ENCODE peak calls at places on chromosomes 11 and 22, in five cellular contexts. S, C, G, O and P are unnamed samples.

GRCh38 chr11:121716060-121716459 is 263.3 kb upstream of the SORL1-AS1 start:
- DNase-seq in S (peak), C (no peak), G (no peak), O (no peak), P (no peak)

GRCh38 chr11:118168751-118169150 is 7.7 kb downstream of the SCN2B start:
- DNase-seq in S (no peak), C (no peak), G (no peak), O (no peak), P (no peak)

GRCh38 chr11:12411806-12412727 is 34.7 kb downstream of the PARVA start:
- DNase-seq in S (peak), C (peak), G (peak), O (peak), P (peak)

GRCh38 chr22:39610246-39610645 is 39.7 kb downstream of the CACNA1I start:
- DNase-seq in S (no peak), C (no peak), G (no peak), O (no peak), P (no peak)

GRCh38 chr22:25404923-25405853 is 159.3 kb upstream of the GRK3 start:
- DNase-seq in S (peak), C (no peak), G (no peak), O (no peak), P (peak)

GRCh38 chr11:68354181-68354872 is 41.9 kb downstream of the LRP5 start:
- DNase-seq in S (peak), C (no peak), G (no peak), O (no peak), P (peak)

GRCh38 chr11:19756675-19757475 is 44.2 kb downstream of the NAV2 start:
- DNase-seq in S (no peak), C (no peak), G (no peak), O (no peak), P (no peak)

GRCh38 chr11:33687733-33688479 is 12.7 kb downstream of the C11orf91 start:
- DNase-seq in S (peak), C (peak), G (no peak), O (peak), P (peak)

GRCh38 chr11:12675951-12676711 is 1.9 kb downstream of the TEAD1 start:
- DNase-seq in S (peak), C (no peak), G (no peak), O (no peak), P (peak)

GRCh38 chr11:131356201-131356600 is 14.2 kb upstream of the NTM start:
- DNase-seq in S (no peak), C (no peak), G (no peak), O (no peak), P (no peak)

GRCh38 chr11:120830092-120830491 is 193.8 kb upstream of the TBCEL start:
- DNase-seq in S (no peak), C (no peak), G (no peak), O (no peak), P (no peak)

GRCh38 chr11:17838102-17838501 is 103.5 kb downstream of the KCNC1 start:
- DNase-seq in S (no peak), C (no peak), G (no peak), O (no peak), P (no peak)

GRCh38 chr11:75673977-75674582 is 5.2 kb upstream of the MAP6 start:
- DNase-seq in S (peak), C (no peak), G (no peak), O (no peak), P (peak)

GRCh38 chr22:37234736-37235711 is 9.0 kb downstream of the RAC2 start:
- DNase-seq in S (no peak), C (no peak), G (no peak), O (no peak), P (no peak)

GRCh38 chr11:57604289-57605010 is 7.0 kb downstream of the SERPING1 start:
- DNase-seq in S (no peak), C (no peak), G (no peak), O (no peak), P (no peak)
- H2BK5ac ChIP-seq in S (no peak), C (no peak), G (no peak), O (no peak), P (no peak)

DNA sequence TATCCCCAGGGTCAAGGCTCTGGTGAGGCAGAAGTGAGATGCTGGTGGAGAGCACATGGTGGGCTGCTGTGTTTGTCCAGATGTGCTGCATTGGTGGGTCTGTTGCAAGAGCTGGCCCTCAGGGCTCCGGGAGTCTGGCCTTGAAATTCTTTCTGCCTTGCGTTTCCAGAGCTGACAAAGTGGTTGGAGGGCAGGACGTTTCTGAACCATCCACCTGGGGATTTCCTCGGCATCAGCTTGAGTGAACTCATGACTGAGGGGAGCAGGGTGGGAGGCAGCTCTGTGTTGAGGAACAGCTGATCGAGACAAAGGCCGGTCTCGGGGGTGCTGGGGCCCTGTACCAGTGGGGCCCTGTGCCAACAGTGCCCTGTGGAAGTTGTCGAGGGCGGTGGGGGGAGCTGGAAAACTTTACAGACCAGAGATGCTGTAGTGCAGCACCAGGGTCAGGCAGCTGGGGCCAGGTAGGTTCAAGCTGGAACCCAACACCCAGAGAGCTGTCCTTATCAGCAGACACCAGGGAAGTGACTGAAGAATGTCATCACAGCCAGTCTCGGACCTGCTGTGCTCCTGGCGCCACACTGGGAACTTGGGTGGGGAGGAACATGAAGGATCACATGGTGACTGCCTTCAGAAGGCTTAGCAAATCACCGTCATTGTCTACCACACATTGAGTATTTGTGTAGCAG is 4.9 kb downstream of the TSKU start:
- DNase-seq in S (peak), C (no peak), G (no peak), O (no peak), P (peak)
- H3K14ac ChIP-seq in S (peak), C (no peak), G (no peak), O (peak), P (no peak)

GRCh38 chr22:43275545-43275981 is 67.6 kb downstream of the SCUBE1 start:
- DNase-seq in S (peak), C (no peak), G (peak), O (peak), P (peak)
- H3K4me2 ChIP-seq in S (no peak), C (no peak), G (peak), O (peak), P (no peak)

GRCh38 chr22:47102648-47103047 is 340.2 kb downstream of the TBC1D22A start:
- DNase-seq in S (peak), C (no peak), G (peak), O (peak), P (peak)
- H2BK5ac ChIP-seq in S (no peak), C (no peak), G (no peak), O (peak), P (no peak)

GRCh38 chr11:95361180-95361579 is 130.2 kb upstream of the SESN3 start:
- DNase-seq in S (no peak), C (no peak), G (no peak), O (no peak), P (no peak)
- H3K14ac ChIP-seq in S (no peak), C (no peak), G (no peak), O (no peak), P (no peak)

DNA sequence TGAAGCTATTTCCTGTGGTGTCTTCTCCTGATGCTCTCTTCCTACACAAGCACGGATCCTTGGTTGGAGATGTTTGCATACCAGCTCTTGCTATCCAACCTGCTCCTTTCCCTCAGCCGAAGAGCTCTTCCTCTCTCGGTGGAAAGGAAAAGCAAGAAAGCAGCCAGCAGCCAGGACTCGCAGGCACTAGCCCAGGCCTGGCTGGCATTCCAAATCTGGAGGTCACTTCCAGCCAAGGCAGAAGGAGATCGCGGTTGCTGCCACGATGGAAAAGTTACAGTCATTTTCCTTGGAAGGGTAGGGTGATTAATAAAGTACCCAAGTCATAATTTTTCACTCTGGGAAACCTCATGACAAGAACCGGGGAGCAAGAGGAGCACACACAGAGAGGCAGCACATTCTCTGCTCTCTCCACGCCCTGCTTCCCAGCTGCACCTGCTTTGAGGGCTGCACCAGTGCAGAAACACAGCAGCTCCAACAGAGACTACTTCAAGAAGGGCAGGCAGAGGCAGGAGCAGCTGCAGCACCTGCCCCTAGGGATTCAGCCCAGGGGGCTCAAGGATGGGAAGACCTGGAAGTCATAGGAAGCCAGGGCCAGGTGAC is 399.3 kb downstream of the CADM1 start:
- DNase-seq in S (no peak), C (no peak), G (no peak), O (no peak), P (no peak)
- H3K4me2 ChIP-seq in S (no peak), C (no peak), G (no peak), O (no peak), P (no peak)

GRCh38 chr11:103491777-103492176 is 382.6 kb downstream of the DYNC2H1 start:
- DNase-seq in S (no peak), C (no peak), G (peak), O (no peak), P (no peak)
- H2BK5ac ChIP-seq in S (no peak), C (no peak), G (no peak), O (peak), P (no peak)

GRCh38 chr11:63783925-63784592 is 15.5 kb upstream of the ZFTA start:
- DNase-seq in S (no peak), C (no peak), G (peak), O (no peak), P (no peak)
- H3K14ac ChIP-seq in S (no peak), C (no peak), G (no peak), O (no peak), P (no peak)

GRCh38 chr22:43295660-43296059 is 47.5 kb downstream of the SCUBE1 start:
- DNase-seq in S (no peak), C (no peak), G (no peak), O (no peak), P (no peak)
- H3K4me2 ChIP-seq in S (no peak), C (no peak), G (no peak), O (no peak), P (no peak)

GRCh38 chr22:32995335-32995734 is 62.8 kb downstream of the SYN3 start:
- DNase-seq in S (no peak), C (no peak), G (no peak), O (peak), P (no peak)

GRCh38 chr22:32997295-32997694 is 60.9 kb downstream of the SYN3 start:
- DNase-seq in S (no peak), C (no peak), G (no peak), O (peak), P (no peak)

GRCh38 chr22:32996702-32997101 is 61.5 kb downstream of the SYN3 start:
- DNase-seq in S (no peak), C (no peak), G (no peak), O (peak), P (no peak)

GRCh38 chr22:32994921-32995320 is 63.3 kb downstream of the SYN3 start:
- DNase-seq in S (no peak), C (no peak), G (no peak), O (peak), P (no peak)

GRCh38 chr22:32996276-32996675 is 61.9 kb downstream of the SYN3 start:
- DNase-seq in S (no peak), C (no peak), G (no peak), O (no peak), P (no peak)
- H2BK5ac ChIP-seq in S (no peak), C (no peak), G (no peak), O (no peak), P (no peak)